ENCODE peak calls at places on chromosomes 7 and 10, in six cellular contexts. K is mesenchymal stem cell, O is H1, J is IMR-90, Z is neuronal stem cell, P is trophoblast cell. Y is an unnamed sample.

GRCh38 chr7:47049234-47049774 is 532.6 kb downstream of the TNS3 start:
- DNase-seq in J (no peak), K (no peak), P (no peak), Z (no peak), O (no peak), Y (no peak)

GRCh38 chr10:61974611-61975010 is 73.1 kb downstream of the ARID5B start:
- DNase-seq in P (no peak), K (peak; percentile 83), O (no peak), J (peak; percentile 75), Z (no peak), Y (no peak)

GRCh38 chr7:22594020-22594419 is 94.0 kb upstream of the STEAP1B start:
- DNase-seq in K (no peak), O (no peak), J (no peak), P (no peak), Z (no peak), Y (no peak)

GRCh38 chr7:146116452-146117219 is at the start of gene CNTNAP2:
- DNase-seq in J (no peak), P (no peak), O (peak; percentile 50), Z (peak; percentile 65), K (peak; percentile 53), Y (peak; percentile 81)

GRCh38 chr7:43308913-43309789 is 196.7 kb downstream of the HECW1 start:
- DNase-seq in P (no peak), K (no peak), J (no peak), O (no peak), Z (no peak), Y (no peak)

GRCh38 chr7:150502519-150502918 is 12.2 kb upstream of the GIMAP7 start:
- DNase-seq in P (no peak), Z (no peak), J (no peak), O (no peak), K (no peak), Y (no peak)

GRCh38 chr7:30828591-30828990 is 57.4 kb downstream of the MINDY4 start:
- DNase-seq in J (no peak), P (no peak), O (no peak), K (no peak), Z (no peak), Y (no peak)

GRCh38 chr10:130571674-130572073 is 435.5 kb downstream of the GLRX3 start:
- DNase-seq in K (no peak), J (no peak), P (no peak), Z (no peak), O (no peak), Y (no peak)

GRCh38 chr10:34811126-34811967 is 3.7 kb downstream of the PARD3 start:
- DNase-seq in Z (no peak), P (no peak), O (no peak), J (no peak), K (no peak), Y (no peak)

GRCh38 chr10:75197906-75198305 is 12.7 kb upstream of the VDAC2 start:
- DNase-seq in P (no peak), K (no peak), Z (no peak), J (no peak), O (no peak), Y (no peak)

GRCh38 chr10:62506371-62506770 is 132.2 kb downstream of the ZNF365 start:
- DNase-seq in J (no peak), P (no peak), O (no peak), K (no peak), Z (no peak), Y (no peak)

GRCh38 chr10:124416733-124417132 is 2.0 kb downstream of the OAT start:
- DNase-seq in O (no peak), J (peak; percentile 20), Z (no peak), P (no peak), K (no peak), Y (no peak)

GRCh38 chr10:84948644-84949043 is 620.3 kb downstream of the CCSER2 start:
- DNase-seq in O (no peak), K (no peak), Z (no peak), P (peak; percentile 16), J (no peak), Y (no peak)

GRCh38 chr10:98425511-98426352 is 10.8 kb upstream of the PYROXD2 start:
- DNase-seq in O (no peak), J (peak; percentile 26), P (peak; percentile 19), Z (peak; percentile 46), K (peak; percentile 31), Y (peak; percentile 83)

GRCh38 chr7:97270280-97270679 is 152.8 kb downstream of the SDHAF3 start:
- DNase-seq in J (no peak), K (no peak), O (no peak), P (no peak), Z (no peak), Y (no peak)

GRCh38 chr7:79420464-79420863 is 33.0 kb downstream of the MAGI2 start:
- DNase-seq in O (no peak), P (no peak), J (peak; percentile 98), Z (no peak), K (peak; percentile 90), Y (no peak)

GRCh38 chr7:129073738-129074137 is 18.8 kb upstream of the TNPO3 start:
- DNase-seq in K (no peak), O (no peak), J (no peak), P (no peak), Z (no peak), Y (no peak)

DNA sequence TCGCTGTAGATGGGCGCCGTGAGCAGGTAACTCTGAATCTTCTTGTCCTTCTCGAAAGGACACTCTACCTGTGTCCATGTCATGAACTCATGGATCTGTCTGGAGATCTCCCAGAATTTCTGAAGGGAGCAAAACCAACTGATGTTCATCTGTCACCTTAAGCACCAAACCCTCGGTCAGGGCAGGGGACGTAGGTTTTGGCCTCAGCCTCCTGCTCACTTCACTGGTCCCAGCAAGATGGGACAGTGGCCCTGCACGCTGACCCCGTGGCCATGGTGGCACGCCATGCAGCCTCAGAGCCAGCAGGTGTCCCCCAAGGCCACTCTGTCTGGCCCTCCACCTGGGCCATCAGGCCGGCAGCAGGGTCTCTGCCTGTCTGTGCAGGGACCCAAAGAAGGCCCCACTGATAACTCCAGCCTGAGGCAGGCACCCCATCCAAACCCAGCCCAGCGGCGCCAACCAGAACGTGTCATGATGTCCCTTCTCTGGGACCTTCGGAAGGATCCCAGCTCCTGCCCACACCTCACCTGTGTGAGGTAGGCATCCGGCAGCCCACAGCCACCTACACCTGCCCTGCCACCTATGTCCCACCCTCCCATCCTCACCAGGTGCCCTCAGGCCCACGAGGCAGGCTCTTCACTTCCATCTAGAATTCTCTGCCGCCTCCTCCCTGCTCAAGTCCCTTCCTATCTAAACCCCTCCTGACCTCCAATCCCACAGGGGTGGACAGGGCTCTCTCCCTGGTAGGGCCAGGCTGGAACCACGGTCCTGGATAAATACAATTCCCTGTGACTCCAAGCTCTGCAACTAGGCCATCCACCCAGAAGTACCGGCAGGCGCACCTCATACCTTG is 59.0 kb downstream of the CSGALNACT2 start:
- DNase-seq in P (no peak), O (no peak), K (no peak), Z (no peak), J (no peak), Y (peak; percentile 28)
- H4K91ac ChIP-seq in P (no peak overlapping the region), O (no peak overlapping the region), K (no peak overlapping the region), Z (no peak overlapping the region), J (no peak overlapping the region), Y (no peak overlapping the region)

GRCh38 chr10:123160311-123160980 is 6.2 kb downstream of the BUB3 start:
- DNase-seq in K (no peak), J (no peak), Z (no peak), P (no peak), O (no peak), Y (no peak)

GRCh38 chr10:123170961-123171360 is 16.8 kb downstream of the BUB3 start:
- DNase-seq in O (no peak), Z (no peak), J (no peak), K (no peak), P (no peak), Y (no peak)

GRCh38 chr10:123166618-123167017 is 12.4 kb downstream of the BUB3 start:
- DNase-seq in O (no peak), P (no peak), K (no peak), J (no peak), Z (no peak), Y (no peak)

DNA sequence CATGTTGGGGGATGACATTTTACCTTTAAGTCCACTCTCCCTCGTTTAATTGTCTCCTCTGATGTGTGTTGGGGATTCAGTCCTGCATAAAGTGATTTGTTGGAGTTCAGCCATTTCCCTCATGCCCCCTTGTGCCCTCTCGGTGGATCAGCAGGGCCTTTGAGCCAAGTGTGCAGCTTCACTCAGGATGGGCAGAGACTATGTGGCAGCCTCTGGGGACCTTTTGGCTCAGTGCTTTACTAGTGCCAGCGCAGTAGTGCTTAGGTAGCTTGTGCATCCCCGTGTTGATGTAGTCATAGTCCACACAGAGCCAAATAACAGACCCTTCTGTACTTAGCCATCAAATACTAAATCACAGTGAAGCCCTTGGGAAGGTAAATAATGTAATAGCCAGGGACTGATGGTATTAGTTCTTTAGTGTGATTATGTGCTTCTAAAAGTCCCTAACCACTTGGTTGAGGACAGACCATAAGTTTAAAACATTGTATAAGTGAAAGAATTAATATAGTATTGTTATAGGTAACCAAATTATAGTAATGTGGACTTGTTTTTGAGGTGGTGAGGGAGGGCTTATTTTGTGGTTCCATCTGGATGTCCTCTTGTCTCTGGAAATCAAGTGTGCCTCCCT is 11.4 kb downstream of the BUB3 start:
- DNase-seq in J (no peak), K (no peak), P (no peak), Z (no peak), O (no peak), Y (no peak)
- H4K91ac ChIP-seq in J (no peak overlapping the region), K (no peak overlapping the region), P (no peak overlapping the region), Z (no peak overlapping the region), O (no peak overlapping the region), Y (no peak overlapping the region)

GRCh38 chr10:16953270-16953669 is 136.0 kb upstream of the RSU1 start:
- DNase-seq in P (no peak), K (peak; percentile 38), O (no peak), J (no peak), Z (no peak), Y (no peak)

GRCh38 chr10:16950686-16951681 is 133.8 kb upstream of the RSU1 start:
- DNase-seq in O (peak; percentile 47), K (peak; percentile 84), Z (peak; percentile 68), P (peak; percentile 5), J (peak; percentile 66), Y (peak; percentile 82)

GRCh38 chr10:16952610-16953009 is 135.4 kb upstream of the RSU1 start:
- DNase-seq in K (no peak), Z (no peak), J (no peak), P (no peak), O (no peak), Y (peak; percentile 55)

GRCh38 chr10:16949806-16950205 is 132.6 kb upstream of the RSU1 start:
- DNase-seq in O (no peak), J (no peak), Z (no peak), P (no peak), K (no peak), Y (no peak)

GRCh38 chr10:16952010-16952550 is 134.9 kb upstream of the RSU1 start:
- DNase-seq in O (no peak), Z (no peak), K (no peak), J (no peak), P (no peak), Y (no peak)
- H4K91ac ChIP-seq in O (no peak overlapping the region), Z (no peak overlapping the region), K (no peak overlapping the region), J (peak overlapping the region; percentile 64), P (no peak overlapping the region), Y (no peak overlapping the region)

DNA sequence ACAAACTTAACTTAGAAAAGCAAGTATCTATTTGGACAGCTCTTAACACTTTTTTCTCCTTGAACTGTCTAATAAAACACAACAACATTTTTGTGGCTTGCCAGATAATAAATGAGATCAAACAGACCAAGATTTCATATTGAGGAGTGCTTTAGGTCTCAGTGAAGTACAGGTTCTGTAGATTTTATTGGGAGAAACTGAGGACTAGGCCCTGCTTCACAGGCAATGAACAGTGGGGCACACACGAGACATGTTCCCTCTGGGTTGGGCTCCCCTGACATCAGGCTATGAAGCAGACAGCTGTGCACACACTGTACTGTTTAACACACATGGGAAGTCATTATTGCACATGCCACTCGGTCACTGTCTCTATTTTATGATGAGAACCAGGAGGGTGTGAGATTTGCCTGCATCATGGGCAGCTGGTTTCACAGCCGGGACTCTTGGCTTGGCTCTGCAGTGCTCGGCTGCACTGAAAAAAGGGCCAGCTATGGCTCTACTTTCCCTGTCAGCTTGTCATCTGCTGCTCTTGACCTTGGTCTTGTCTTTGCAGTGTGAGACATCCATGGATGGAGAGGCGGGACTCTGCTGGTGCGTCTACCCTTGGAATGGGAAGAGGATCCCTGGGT is 4.2 kb downstream of the IGFBP1 start:
- DNase-seq in O (no peak), K (no peak), J (no peak), P (no peak), Z (no peak), Y (no peak)
- H4K91ac ChIP-seq in O (no peak overlapping the region), K (no peak overlapping the region), J (no peak overlapping the region), P (no peak overlapping the region), Z (no peak overlapping the region), Y (no peak overlapping the region)

Y was measured in H9.